ENCODE peak calls at places on chromosomes 12 and 14, in ten cellular contexts. C is mucosa of gallbladder; J is A549; A is stimulated activated effector memory CD8-positive, alpha-beta T cell treated with anti-CD3 and anti-CD28 coated beads, Interleukin-12 subunit alpha, Interleukin-12 subunit beta, amount 100 ng/mL, for 72 hours; Q is hippocampal formation; Y is NCI-H1048; T is mucosa of descending colon; B is kidney epithelial cell; L is SIG-M5; U is T-helper 1 cell. H is an unnamed sample.

GRCh38 chr12:70251226-70251625 is 8.0 kb downstream of the CNOT2 start:
- DNase-seq in Q (no peak), B (no peak), C (no peak), T (no peak), A (no peak), Y (no peak), L (no peak), J (no peak), U (no peak), H (no peak)

GRCh38 chr14:100701314-100701713 is 25.4 kb upstream of the DLK1 start:
- DNase-seq in T (no peak), J (no peak), C (no peak), B (no peak), U (no peak), A (no peak), Y (no peak), Q (no peak), L (no peak), H (no peak)

GRCh38 chr14:78606111-78606510 is 435.9 kb downstream of the NRXN3 start:
- DNase-seq in B (peak; percentile 10), Q (no peak), A (no peak), Y (no peak), T (no peak), L (no peak), C (no peak), J (no peak), U (no peak), H (no peak)

GRCh38 chr14:63760014-63760413 is 32.1 kb upstream of the SGPP1 start:
- DNase-seq in T (no peak), A (no peak), U (no peak), J (no peak), C (no peak), Q (no peak), B (no peak), L (no peak), Y (no peak), H (no peak)

GRCh38 chr12:104226672-104227071 is 11.1 kb downstream of the TXNRD1 start:
- DNase-seq in U (no peak), Y (no peak), A (no peak), Q (no peak), C (no peak), T (no peak), B (no peak), J (no peak), L (no peak), H (no peak)

GRCh38 chr14:88386395-88386794 is 938 bp downstream of the SPATA7 start:
- DNase-seq in U (no peak), Q (no peak), T (no peak), A (no peak), C (no peak), L (no peak), J (no peak), B (no peak), Y (no peak), H (no peak)

GRCh38 chr12:108833757-108834472 is 23.5 kb downstream of the SSH1 start:
- DNase-seq in Q (peak; percentile 15), Y (no peak), T (no peak), B (no peak), C (peak; percentile 52), A (no peak), U (no peak), J (no peak), L (no peak), H (peak; percentile 33)

GRCh38 chr12:14514154-14514842 is 53.4 kb downstream of the PLBD1 start:
- DNase-seq in C (peak; percentile 74), L (peak; percentile 21), T (no peak), B (peak; percentile 23), A (no peak), Y (peak; percentile 94), U (no peak), Q (no peak), J (peak; percentile 23), H (peak; percentile 72)

GRCh38 chr14:40362856-40363255 is 930.6 kb upstream of the FBXO33 start:
- DNase-seq in U (no peak), Q (no peak), A (no peak), L (no peak), B (no peak), Y (no peak), T (no peak), J (no peak), C (no peak), H (no peak)

GRCh38 chr12:120905856-120906384 is 1.8 kb upstream of the SPPL3 start:
- DNase-seq in L (no peak), U (no peak), C (no peak), T (no peak), Q (no peak), J (no peak), A (no peak), B (no peak), Y (no peak), H (no peak)

GRCh38 chr12:7994731-7995205 is 37.7 kb upstream of the FOXJ2 start:
- DNase-seq in T (no peak), C (no peak), L (no peak), A (no peak), J (peak; percentile 28), Y (no peak), U (no peak), Q (no peak), B (peak; percentile 48), H (no peak)

GRCh38 chr12:2110841-2111566 is 58.2 kb downstream of the CACNA1C start:
- DNase-seq in L (no peak), T (no peak), Y (no peak), Q (no peak), B (no peak), J (no peak), U (no peak), C (no peak), A (no peak), H (no peak)

GRCh38 chr14:61517861-61518802 is 177.2 kb upstream of the HIF1A start:
- DNase-seq in Y (no peak), Q (no peak), C (peak; percentile 83), B (no peak), L (no peak), A (no peak), T (peak; percentile 69), J (no peak), U (no peak), H (no peak)

GRCh38 chr14:20415723-20416622 is 2.7 kb upstream of the TEP1 start:
- DNase-seq in L (peak; percentile 14), C (peak; percentile 37), U (no peak), A (no peak), Y (no peak), Q (no peak), J (peak; percentile 67), T (no peak), B (no peak), H (peak; percentile 55)

GRCh38 chr12:78759387-78759786 is 105.2 kb upstream of the SYT1 start:
- DNase-seq in A (no peak), J (peak; percentile 49), C (no peak), U (no peak), Y (no peak), L (no peak), T (no peak), B (peak; percentile 1), Q (no peak), H (no peak)

GRCh38 chr14:44897041-44897843 is 64.5 kb downstream of the KLHL28 start:
- DNase-seq in L (peak; percentile 62), Y (peak; percentile 67), B (peak; percentile 85), U (peak; percentile 96), A (peak; percentile 68), C (peak; percentile 99), Q (peak; percentile 96), T (peak; percentile 98), J (peak; percentile 98), H (peak; percentile 89)

GRCh38 chr12:107903377-107904061 is 129.0 kb downstream of the ASCL4 start:
- DNase-seq in Q (no peak), C (peak; percentile 34), Y (no peak), J (peak; percentile 61), L (no peak), B (no peak), A (peak; percentile 48), T (peak; percentile 85), U (no peak), H (peak; percentile 67)

GRCh38 chr12:45338272-45338671 is 122.4 kb downstream of the ANO6 start:
- DNase-seq in J (no peak), C (no peak), B (no peak), U (no peak), L (no peak), Y (no peak), Q (no peak), T (no peak), A (no peak), H (no peak)

GRCh38 chr14:105220699-105221597 is 27.4 kb upstream of the BTBD6 start:
- DNase-seq in J (no peak), Y (no peak), A (no peak), Q (no peak), L (no peak), C (no peak), U (no peak), B (no peak), T (peak; percentile 39), H (no peak)

GRCh38 chr12:69435644-69436043 is 34.5 kb upstream of the FRS2 start:
- DNase-seq in C (no peak), B (no peak), U (no peak), Y (no peak), T (no peak), J (no peak), Q (no peak), A (no peak), L (no peak), H (no peak)

GRCh38 chr14:56666716-56667115 is 87.1 kb downstream of the TMEM260 start:
- DNase-seq in Y (no peak), L (no peak), J (no peak), Q (no peak), C (no peak), T (no peak), A (no peak), B (peak; percentile 61), U (no peak), H (no peak)

GRCh38 chr12:102371177-102371576 is 109.2 kb downstream of the IGF1 start:
- DNase-seq in A (no peak), U (no peak), Y (no peak), B (no peak), J (no peak), L (no peak), Q (no peak), C (no peak), T (no peak), H (no peak)

GRCh38 chr12:67804168-67804567 is 155.6 kb downstream of the DYRK2 start:
- DNase-seq in J (no peak), T (no peak), Q (no peak), A (no peak), Y (no peak), B (no peak), C (no peak), L (no peak), U (no peak), H (no peak)

GRCh38 chr14:57382283-57382682 is 8.1 kb upstream of the NAA30 start:
- DNase-seq in Q (no peak), B (peak; percentile 59), U (no peak), C (no peak), A (no peak), J (peak; percentile 38), Y (no peak), L (no peak), T (no peak), H (no peak)

GRCh38 chr12:48818831-48819590 is 715 bp downstream of the CACNB3 start:
- DNase-seq in B (no peak), U (peak; percentile 22), J (no peak), L (no peak), A (no peak), Y (no peak), T (no peak), C (peak; percentile 30), Q (no peak), H (peak; percentile 57)

GRCh38 chr14:67221248-67221981 is 19.8 kb upstream of the PALS1 start:
- DNase-seq in Q (no peak), A (no peak), B (no peak), Y (no peak), J (peak; percentile 29), C (no peak), T (no peak), L (no peak), U (no peak), H (no peak)

GRCh38 chr14:101127239-101127638 is 223.7 kb upstream of the RTL1 start:
- DNase-seq in Y (no peak), U (no peak), B (no peak), L (no peak), T (no peak), Q (no peak), A (no peak), C (no peak), J (no peak), H (no peak)

GRCh38 chr12:95480230-95480629 is 6.3 kb downstream of the METAP2 start:
- DNase-seq in A (no peak), Y (no peak), U (no peak), C (no peak), Q (no peak), L (no peak), T (no peak), J (no peak), B (no peak), H (no peak)

H was measured in Calu3.